ENCODE peak calls at places on chromosomes 16 and 17, in five cellular contexts. Y is suprapubic skin, H is NT2/D1, W is GM19239, L is islet precursor cell. S is an unnamed sample.

GRCh38 chr17:76082326-76083251 is 3.6 kb downstream of the ZACN start:
- DNase-seq in Y (no peak), H (no peak), W (no peak), L (peak; percentile 55), S (no peak)

GRCh38 chr16:90020838-90021382 is 1.7 kb upstream of the DBNDD1 start:
- DNase-seq in Y (no peak), H (no peak), W (no peak), L (peak; percentile 87), S (no peak)

GRCh38 chr16:75196826-75197225 is 10.1 kb downstream of the CTRB2 start:
- DNase-seq in Y (no peak), H (no peak), W (no peak), L (no peak), S (no peak)

GRCh38 chr16:548586-548985 is 11.6 kb upstream of the PRR35 start:
- DNase-seq in Y (no peak), H (no peak), W (no peak), L (no peak), S (no peak)

GRCh38 chr16:15972046-15972868 is 22.8 kb downstream of the ABCC1 start:
- DNase-seq in Y (no peak), H (no peak), W (no peak), L (no peak), S (no peak)

GRCh38 chr17:34852614-34853013 is 108.6 kb downstream of the CCT6B start:
- DNase-seq in Y (no peak), H (no peak), W (no peak), L (no peak), S (no peak)

GRCh38 chr17:62737513-62737912 is 70.6 kb downstream of the MARCHF10 start:
- DNase-seq in Y (no peak), H (no peak), W (no peak), L (peak; percentile 51), S (no peak)

GRCh38 chr16:73215482-73216377 is 167.8 kb upstream of the ZFHX3 start:
- DNase-seq in Y (no peak), H (no peak), W (no peak), L (no peak), S (no peak)

GRCh38 chr17:13212861-13213260 is 195.0 kb upstream of the ELAC2 start:
- DNase-seq in Y (no peak), H (no peak), W (no peak), L (no peak), S (no peak)